ENCODE peak calls at places on chromosomes 13 and 19, in six cellular contexts. E, C, J, X, D and R are unnamed samples.

GRCh38 chr19:19321143-19321577 is 531 bp downstream of the MAU2 start:
- DNase-seq in D (no peak), X (no peak), J (no peak), C (peak; percentile 71), E (peak; percentile 31), R (no peak)

GRCh38 chr19:3162418-3163229 is 15.9 kb upstream of the S1PR4 start:
- DNase-seq in C (peak; percentile 20), X (no peak), J (no peak), D (no peak), E (peak; percentile 72), R (no peak)

GRCh38 chr19:40210919-40211318 is 7.3 kb downstream of the TTC9B start:
- DNase-seq in C (no peak), E (no peak), J (no peak), X (no peak), D (no peak), R (no peak)

GRCh38 chr13:63206431-63206830 is 1790.8 kb upstream of the PCDH20 start:
- DNase-seq in X (no peak), D (no peak), E (no peak), C (no peak), J (no peak), R (no peak)

GRCh38 chr13:85638815-85639393 is 160.3 kb downstream of the SLITRK6 start:
- DNase-seq in D (no peak), E (no peak), J (no peak), C (no peak), X (no peak), R (no peak)

GRCh38 chr19:16369664-16370576 is 45.3 kb downstream of the KLF2 start:
- DNase-seq in D (no peak), E (peak; percentile 58), X (no peak), J (no peak), C (peak; percentile 43), R (no peak)

GRCh38 chr13:85659493-85659892 is 139.7 kb downstream of the SLITRK6 start:
- DNase-seq in C (no peak), E (no peak), X (no peak), D (no peak), J (no peak), R (no peak)

GRCh38 chr19:51138549-51138979 is 3.5 kb upstream of the SIGLEC7 start:
- DNase-seq in D (no peak), X (peak; percentile 70), E (no peak), C (no peak), J (peak; percentile 58), R (no peak)

GRCh38 chr19:31450696-31451095 is 101.5 kb upstream of the TSHZ3 start:
- DNase-seq in X (no peak), C (no peak), J (no peak), D (no peak), E (no peak), R (no peak)

GRCh38 chr13:28535734-28536133 is 40.8 kb upstream of the FLT1 start:
- DNase-seq in E (no peak), X (no peak), C (no peak), D (no peak), J (no peak), R (no peak)

GRCh38 chr13:75196112-75196855 is 285.7 kb downstream of the TBC1D4 start:
- DNase-seq in E (no peak), J (no peak), C (no peak), D (no peak), X (no peak), R (no peak)

GRCh38 chr19:11555246-11555645 is 3.8 kb downstream of the ELOF1 start:
- DNase-seq in E (no peak), X (no peak), D (no peak), J (no peak), C (no peak), R (no peak)

GRCh38 chr13:113220877-113221276 is 11.5 kb downstream of the CUL4A start:
- DNase-seq in D (no peak), J (peak; percentile 54), X (no peak), C (no peak), E (peak; percentile 17), R (no peak)

GRCh38 chr13:106238690-106239089 is 296.8 kb downstream of the EFNB2 start:
- DNase-seq in X (no peak), E (no peak), J (no peak), C (peak; percentile 6), D (no peak), R (no peak)

GRCh38 chr19:40584007-40584406 is 7.3 kb downstream of the SHKBP1 start:
- DNase-seq in J (no peak), E (no peak), X (no peak), C (no peak), D (no peak), R (no peak)

GRCh38 chr13:37918116-37919100 is 48.8 kb upstream of the TRPC4 start:
- DNase-seq in J (no peak), X (no peak), D (no peak), E (no peak), C (no peak), R (no peak)

GRCh38 chr13:109412232-109412935 is 374.0 kb downstream of the IRS2 start:
- DNase-seq in X (no peak), D (no peak), E (no peak), J (peak; percentile 55), C (peak; percentile 94), R (no peak)

GRCh38 chr19:51794865-51795490 is at the start of gene FPR3:
- DNase-seq in J (no peak), E (no peak), X (no peak), D (no peak), C (no peak), R (no peak)

GRCh38 chr13:113113846-113114271 is 8.3 kb downstream of the F7 start:
- DNase-seq in X (peak; percentile 31), J (no peak), C (no peak), E (no peak), D (no peak), R (peak; percentile 26)

GRCh38 chr13:47168086-47168485 is 271.2 kb upstream of the HTR2A start:
- DNase-seq in C (no peak), E (no peak), J (no peak), X (no peak), D (no peak), R (no peak)

GRCh38 chr13:43136940-43137574 is 113.7 kb downstream of the DNAJC15 start:
- DNase-seq in C (peak; percentile 31), J (no peak), E (no peak), X (no peak), D (no peak), R (no peak)

GRCh38 chr13:109155301-109155761 is 525.9 kb downstream of the MYO16 start:
- DNase-seq in C (no peak), D (no peak), E (no peak), J (no peak), X (no peak), R (no peak)